ENCODE peak calls at places on chromosome 11, in five cellular contexts. Y is CD8-positive, alpha-beta T cell; W is PC-3; M is effector memory CD4-positive, alpha-beta T cell; I is endothelial cell of umbilical vein. X is an unnamed sample.

GRCh38 chr11:92308366-92308765 is 83.7 kb downstream of the FAT3 start:
- DNase-seq in Y (no peak), W (no peak), M (no peak), I (no peak), X (peak; percentile 52)

GRCh38 chr11:44108260-44108659 is 12.8 kb downstream of the EXT2 start:
- DNase-seq in Y (no peak), W (no peak), M (no peak), I (no peak), X (no peak)

GRCh38 chr11:1557904-1558831 is 13.9 kb downstream of the DUSP8 start:
- DNase-seq in Y (no peak), W (peak; percentile 85), M (no peak), I (no peak), X (peak; percentile 18)

GRCh38 chr11:74820763-74821162 is 72.1 kb downstream of the RNF169 start:
- DNase-seq in Y (no peak), W (peak; percentile 57), M (no peak), I (peak; percentile 93), X (peak; percentile 78)

GRCh38 chr11:32115406-32115805 is 24.5 kb downstream of the RCN1 start:
- DNase-seq in Y (no peak), W (no peak), M (no peak), I (no peak), X (no peak)

GRCh38 chr11:134528453-134528852 is 116.4 kb upstream of the B3GAT1 start:
- DNase-seq in Y (peak; percentile 4), W (no peak), M (no peak), I (no peak), X (no peak)

GRCh38 chr11:114040706-114041211 is 18.8 kb upstream of the ZBTB16 start:
- DNase-seq in Y (no peak), W (peak; percentile 87), M (no peak), I (peak; percentile 65), X (peak; percentile 48)

GRCh38 chr11:19869946-19870589 is 157.4 kb downstream of the NAV2 start:
- DNase-seq in Y (no peak), W (no peak), M (no peak), I (no peak), X (no peak)

GRCh38 chr11:3135491-3136440 is 29.3 kb downstream of the OSBPL5 start:
- DNase-seq in Y (no peak), W (no peak), M (no peak), I (no peak), X (no peak)

GRCh38 chr11:77209663-77210062 is 81.6 kb downstream of the MYO7A start:
- DNase-seq in Y (no peak), W (no peak), M (no peak), I (no peak), X (no peak)

GRCh38 chr11:46555269-46556054 is 38.4 kb downstream of the AMBRA1 start:
- DNase-seq in Y (no peak), W (no peak), M (no peak), I (peak; percentile 48), X (no peak)

GRCh38 chr11:9936754-9937153 is 272.9 kb downstream of the SWAP70 start:
- DNase-seq in Y (no peak), W (no peak), M (no peak), I (no peak), X (no peak)

GRCh38 chr11:26730711-26731460 is 9.0 kb upstream of the SLC5A12 start:
- DNase-seq in Y (no peak), W (no peak), M (no peak), I (no peak), X (peak; percentile 11)

GRCh38 chr11:115385211-115385610 is 119.0 kb downstream of the CADM1 start:
- DNase-seq in Y (no peak), W (no peak), M (no peak), I (no peak), X (no peak)

GRCh38 chr11:107733518-107733917 is 21.7 kb upstream of the SLN start:
- DNase-seq in Y (no peak), W (no peak), M (no peak), I (no peak), X (peak; percentile 33)

GRCh38 chr11:14117632-14118031 is 155.1 kb downstream of the SPON1 start:
- DNase-seq in Y (no peak), W (no peak), M (no peak), I (no peak), X (no peak)

GRCh38 chr11:70016666-70017347 is 61.3 kb upstream of the ANO1 start:
- DNase-seq in Y (no peak), W (peak; percentile 100), M (no peak), I (peak; percentile 4), X (peak; percentile 75)

GRCh38 chr11:2517386-2518064 is 72.7 kb downstream of the KCNQ1 start:
- DNase-seq in Y (peak; percentile 8), W (no peak), M (no peak), I (no peak), X (no peak)

GRCh38 chr11:2824851-2825250 is 60.7 kb downstream of the CDKN1C start:
- DNase-seq in Y (no peak), W (no peak), M (no peak), I (no peak), X (no peak)

GRCh38 chr11:91794146-91794545 is 430.5 kb upstream of the FAT3 start:
- DNase-seq in Y (no peak), W (no peak), M (no peak), I (no peak), X (no peak)

GRCh38 chr11:16604784-16605439 is 133.5 kb upstream of the C11orf58 start:
- DNase-seq in Y (no peak), W (no peak), M (no peak), I (peak; percentile 29), X (peak; percentile 21)

GRCh38 chr11:12409621-12410005 is 32.2 kb downstream of the PARVA start:
- DNase-seq in Y (no peak), W (no peak), M (no peak), I (no peak), X (no peak)

GRCh38 chr11:35099278-35100018 is 39.5 kb upstream of the CD44 start:
- DNase-seq in Y (no peak), W (peak; percentile 52), M (no peak), I (no peak), X (peak; percentile 47)

GRCh38 chr11:66868726-66869291 is 11.9 kb downstream of the LRFN4 start:
- DNase-seq in Y (peak; percentile 81), W (peak; percentile 87), M (peak; percentile 55), I (no peak), X (peak; percentile 54)

GRCh38 chr11:14971865-14972580 is at the start of gene CALCA:
- DNase-seq in Y (no peak), W (no peak), M (no peak), I (no peak), X (no peak)

GRCh38 chr11:128207861-128208321 is 379.5 kb downstream of the ETS1 start:
- DNase-seq in Y (no peak), W (peak; percentile 99), M (no peak), I (peak; percentile 88), X (peak; percentile 100)

GRCh38 chr11:86182976-86183584 is 61.5 kb upstream of the EED start:
- DNase-seq in Y (peak; percentile 60), W (peak; percentile 83), M (peak; percentile 20), I (no peak), X (peak; percentile 98)

GRCh38 chr11:126949066-126949945 is 51.3 kb downstream of the KIRREL3 start:
- DNase-seq in Y (no peak), W (no peak), M (no peak), I (no peak), X (no peak)

GRCh38 chr11:35526370-35526792 is 965 bp upstream of the PAMR1 start:
- DNase-seq in Y (no peak), W (no peak), M (no peak), I (no peak), X (no peak)

GRCh38 chr11:105862736-105863367 is 159.2 kb downstream of the MSANTD4 start:
- DNase-seq in Y (no peak), W (peak; percentile 83), M (no peak), I (peak; percentile 73), X (peak; percentile 55)

GRCh38 chr11:106091480-106092123 is 14.1 kb downstream of the AASDHPPT start:
- DNase-seq in Y (no peak), W (peak; percentile 65), M (no peak), I (peak; percentile 32), X (peak; percentile 90)

GRCh38 chr11:79314906-79315689 is 125.7 kb downstream of the TENM4 start:
- DNase-seq in Y (no peak), W (peak; percentile 21), M (no peak), I (no peak), X (peak; percentile 18)

GRCh38 chr11:125542709-125543108 is 26.6 kb upstream of the EI24 start:
- DNase-seq in Y (no peak), W (no peak), M (no peak), I (no peak), X (no peak)

GRCh38 chr11:86698634-86699033 is 26.2 kb upstream of the ME3 start:
- DNase-seq in Y (no peak), W (no peak), M (no peak), I (no peak), X (no peak)

GRCh38 chr11:36349345-36350136 is 53.5 kb downstream of the PRR5L start:
- DNase-seq in Y (no peak), W (no peak), M (no peak), I (peak; percentile 62), X (no peak)

GRCh38 chr11:102138677-102139076 is 28.4 kb downstream of the YAP1 start:
- DNase-seq in Y (no peak), W (peak; percentile 76), M (no peak), I (no peak), X (peak; percentile 88)
- H3K4me3 ChIP-seq in Y (no peak overlapping the region), W (peak overlapping the region; percentile 48), M (no peak overlapping the region), I (no peak overlapping the region), X (no peak overlapping the region)

DNA sequence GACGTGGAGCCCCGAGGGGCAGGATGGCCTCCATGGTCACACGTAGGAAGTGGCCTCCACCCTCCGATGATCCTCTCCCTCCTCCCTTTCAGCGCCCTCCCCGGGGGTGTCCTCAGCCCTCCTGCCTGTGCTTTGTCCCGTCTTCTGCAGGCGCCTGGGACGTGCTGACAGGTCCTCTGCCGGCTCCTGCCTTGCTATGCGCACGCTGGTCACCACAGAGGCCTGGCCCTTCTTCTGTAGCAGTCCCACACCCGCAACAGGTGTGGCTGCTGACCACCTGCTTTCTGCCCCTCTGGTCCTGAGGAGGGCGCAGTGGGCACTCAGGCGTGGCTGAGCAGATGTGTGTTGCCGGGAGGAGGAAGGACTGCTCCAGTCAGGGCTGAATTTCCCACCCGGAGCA is 27.7 kb upstream of the PPP6R3 start:
- DNase-seq in Y (no peak), W (no peak), M (no peak), I (no peak), X (no peak)
- H3K36me3 ChIP-seq in Y (no peaks in the 10 kb centered on the region), W (peaks cover 30% of the 10 kb centered on the region), M (no peaks in the 10 kb centered on the region), I (peaks cover 5% of the 10 kb centered on the region), X (peaks cover 27% of the 10 kb centered on the region)

GRCh38 chr11:65640483-65641207 is 2.7 kb downstream of the SIPA1 start:
- DNase-seq in Y (peak; percentile 62), W (no peak), M (no peak), I (no peak), X (no peak)

GRCh38 chr11:65639623-65640482 is 2.0 kb downstream of the SIPA1 start:
- DNase-seq in Y (peak; percentile 75), W (no peak), M (peak; percentile 82), I (peak; percentile 17), X (no peak)

GRCh38 chr11:65642014-65642671 is 4.2 kb downstream of the SIPA1 start:
- DNase-seq in Y (no peak), W (no peak), M (no peak), I (no peak), X (no peak)

GRCh38 chr11:65643971-65644370 is 6.1 kb downstream of the SIPA1 start:
- DNase-seq in Y (no peak), W (peak; percentile 22), M (no peak), I (no peak), X (peak; percentile 58)

GRCh38 chr11:65641233-65642013 is 3.5 kb downstream of the SIPA1 start:
- DNase-seq in Y (no peak), W (no peak), M (no peak), I (no peak), X (no peak)
- H3K4me3 ChIP-seq in Y (peak overlapping the region; percentile 99), W (no peak overlapping the region), M (peak overlapping the region; percentile 59), I (no peak overlapping the region), X (no peak overlapping the region)

GRCh38 chr11:94519478-94520084 is 7.3 kb downstream of the C11orf97 start:
- DNase-seq in Y (no peak), W (peak; percentile 76), M (no peak), I (peak; percentile 38), X (no peak)
- H3K36me3 ChIP-seq in Y (no peaks in the 10 kb centered on the region), W (no peaks in the 10 kb centered on the region), M (no peaks in the 10 kb centered on the region), I (no peaks in the 10 kb centered on the region), X (no peaks in the 10 kb centered on the region)